ENCODE peak calls at places on chromosome 16, in seven cellular contexts. H is stomach, B is K562, V is vagina, N is transverse colon, A is GM23338, W is prostate gland. J is an unnamed sample.

GRCh38 chr16:78705694-78706093 is 606.2 kb downstream of the WWOX start:
- DNase-seq in H (no peak), B (peak), V (no peak), N (no peak), A (peak), W (no peak), J (no peak)

GRCh38 chr16:57042157-57043111 is 49.9 kb upstream of the CPNE2 start:
- DNase-seq in H (no peak), B (no peak), V (no peak), N (peak), A (no peak), W (no peak), J (no peak)

GRCh38 chr16:73020409-73020884 is 27.5 kb downstream of the ZFHX3 start:
- DNase-seq in H (peak), B (peak), V (no peak), N (peak), A (no peak), W (peak), J (no peak)

GRCh38 chr16:27959914-27960313 is 103.6 kb downstream of the GSG1L start:
- DNase-seq in H (no peak), B (peak), V (no peak), N (no peak), A (no peak), W (no peak), J (no peak)

GRCh38 chr16:24309222-24309905 is 53.2 kb downstream of the CACNG3 start:
- DNase-seq in H (peak), B (peak), V (no peak), N (no peak), A (no peak), W (no peak), J (no peak)

GRCh38 chr16:15435216-15435864 is 952 bp downstream of the BMERB1 start:
- DNase-seq in H (no peak), B (no peak), V (no peak), N (no peak), A (peak), W (no peak), J (no peak)

GRCh38 chr16:89478576-89479221 is 11.7 kb downstream of the ANKRD11 start:
- DNase-seq in H (no peak), B (no peak), V (no peak), N (no peak), A (no peak), W (no peak), J (no peak)

GRCh38 chr16:57721765-57722499 is 13.6 kb upstream of the KATNB1 start:
- DNase-seq in H (no peak), B (no peak), V (no peak), N (no peak), A (no peak), W (no peak), J (no peak)

GRCh38 chr16:3482659-3483241 is 12.5 kb downstream of the C16orf90 start:
- DNase-seq in H (no peak), B (no peak), V (no peak), N (no peak), A (no peak), W (no peak), J (no peak)

GRCh38 chr16:9151597-9151996 is 60.2 kb downstream of the HAPSTR1 start:
- DNase-seq in H (no peak), B (no peak), V (no peak), N (no peak), A (no peak), W (no peak), J (no peak)

GRCh38 chr16:81709369-81709900 is 69.7 kb upstream of the PLCG2 start:
- DNase-seq in H (no peak), B (no peak), V (no peak), N (no peak), A (no peak), W (no peak), J (no peak)

GRCh38 chr16:87233928-87234327 is 83.3 kb downstream of the C16orf95 start:
- DNase-seq in H (no peak), B (peak), V (no peak), N (no peak), A (peak), W (no peak), J (no peak)
- TF ChIP-seq CTCF in H (no peak), B (peak), V (no peak), N (no peak), A (peak), W (no peak), J (no peak)

GRCh38 chr16:86322840-86323239 is 187.5 kb upstream of the FOXF1 start:
- DNase-seq in H (no peak), B (no peak), V (no peak), N (no peak), A (no peak), W (no peak), J (no peak)

GRCh38 chr16:86325360-86325759 is 185.0 kb upstream of the FOXF1 start:
- DNase-seq in H (no peak), B (no peak), V (no peak), N (no peak), A (no peak), W (no peak), J (no peak)

GRCh38 chr16:86322283-86322682 is 188.0 kb upstream of the FOXF1 start:
- DNase-seq in H (no peak), B (no peak), V (no peak), N (no peak), A (no peak), W (no peak), J (no peak)

GRCh38 chr16:86324320-86324719 is 186.0 kb upstream of the FOXF1 start:
- DNase-seq in H (no peak), B (no peak), V (no peak), N (no peak), A (no peak), W (no peak), J (no peak)

DNA sequence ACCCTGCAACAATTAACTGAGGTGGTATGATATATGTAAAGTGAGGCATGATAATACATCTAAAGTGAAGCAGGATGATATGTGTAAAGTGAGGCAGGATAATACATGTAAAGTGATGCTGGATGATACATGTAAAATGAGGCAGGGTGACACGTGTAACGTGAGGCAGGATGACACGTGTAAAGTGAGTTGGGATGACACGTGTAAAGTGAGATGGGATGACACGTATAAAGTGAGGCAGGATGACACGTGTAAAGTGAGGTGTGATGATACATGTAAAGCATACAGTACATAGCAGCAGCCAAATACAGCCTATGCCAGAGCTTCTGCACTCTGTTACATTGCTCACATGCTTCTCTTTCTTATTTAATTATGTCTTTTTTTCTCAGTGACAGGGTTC is 184.4 kb upstream of the FOXF1 start:
- DNase-seq in H (no peak), B (no peak), V (no peak), N (no peak), A (no peak), W (no peak), J (no peak)
- TF ChIP-seq POLR2AphosphoS5 in H (no peak), B (no peak), V (no peak), N (no peak), A (no peak), W (no peak), J (no peak)

GRCh38 chr16:629289-630023 is 1.3 kb upstream of the WFIKKN1 start:
- DNase-seq in H (no peak), B (peak), V (no peak), N (no peak), A (no peak), W (no peak), J (no peak)

GRCh38 chr16:626174-626765 is 4.5 kb upstream of the WFIKKN1 start:
- DNase-seq in H (no peak), B (no peak), V (no peak), N (no peak), A (no peak), W (no peak), J (no peak)

GRCh38 chr16:626787-627457 is 3.9 kb upstream of the WFIKKN1 start:
- DNase-seq in H (no peak), B (peak), V (no peak), N (no peak), A (no peak), W (no peak), J (no peak)

GRCh38 chr16:628321-629061 is 2.3 kb upstream of the WFIKKN1 start:
- DNase-seq in H (no peak), B (no peak), V (no peak), N (no peak), A (no peak), W (no peak), J (no peak)

GRCh38 chr16:627458-628239 is 3.1 kb upstream of the WFIKKN1 start:
- DNase-seq in H (peak), B (peak), V (no peak), N (no peak), A (no peak), W (no peak), J (no peak)
- TF ChIP-seq CTCF in H (no peak), B (no peak), V (no peak), N (no peak), A (no peak), W (no peak), J (no peak)

DNA sequence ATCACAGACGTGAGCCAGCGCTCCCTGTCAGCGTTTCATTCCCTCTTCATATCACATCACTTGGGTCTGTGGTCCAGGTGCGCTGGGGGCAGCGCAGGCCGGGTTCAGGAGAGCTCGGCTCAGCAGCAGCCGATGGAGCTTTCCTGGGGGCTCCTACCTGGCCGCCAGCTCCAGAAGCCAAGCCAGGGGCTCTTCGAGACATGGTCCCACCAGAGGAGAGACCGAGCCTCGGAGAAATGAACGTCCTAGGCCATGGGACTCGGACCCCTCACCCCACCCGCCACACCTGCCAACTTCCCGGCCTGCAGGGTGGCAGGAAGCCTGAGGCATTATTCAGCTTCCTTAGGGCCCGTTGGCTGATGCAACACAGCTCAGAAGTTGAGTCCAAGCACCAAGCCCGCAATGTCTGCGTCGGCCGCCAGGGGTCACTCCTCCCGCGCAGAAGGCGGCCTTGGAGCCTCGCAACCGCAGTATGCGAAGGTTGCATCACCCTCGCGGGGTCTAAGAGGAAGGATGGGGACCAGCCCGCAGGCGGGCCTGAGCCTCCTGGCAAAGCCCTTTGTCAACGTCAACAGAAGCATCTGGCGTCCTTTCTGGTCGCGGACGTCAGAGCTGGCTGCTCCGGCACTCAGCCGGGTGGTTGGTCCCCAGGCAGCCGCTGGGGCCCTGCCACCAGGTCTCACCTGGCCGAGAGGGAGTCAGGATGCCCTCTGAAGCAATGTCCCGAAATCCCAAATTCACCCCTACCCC is 13.2 kb upstream of the KLHDC4 start:
- DNase-seq in H (peak), B (peak), V (no peak), N (peak), A (peak), W (peak), J (peak)
- TF ChIP-seq POLR2AphosphoS5 in H (peak), B (no peak), V (no peak), N (peak), A (peak), W (peak), J (peak)

DNA sequence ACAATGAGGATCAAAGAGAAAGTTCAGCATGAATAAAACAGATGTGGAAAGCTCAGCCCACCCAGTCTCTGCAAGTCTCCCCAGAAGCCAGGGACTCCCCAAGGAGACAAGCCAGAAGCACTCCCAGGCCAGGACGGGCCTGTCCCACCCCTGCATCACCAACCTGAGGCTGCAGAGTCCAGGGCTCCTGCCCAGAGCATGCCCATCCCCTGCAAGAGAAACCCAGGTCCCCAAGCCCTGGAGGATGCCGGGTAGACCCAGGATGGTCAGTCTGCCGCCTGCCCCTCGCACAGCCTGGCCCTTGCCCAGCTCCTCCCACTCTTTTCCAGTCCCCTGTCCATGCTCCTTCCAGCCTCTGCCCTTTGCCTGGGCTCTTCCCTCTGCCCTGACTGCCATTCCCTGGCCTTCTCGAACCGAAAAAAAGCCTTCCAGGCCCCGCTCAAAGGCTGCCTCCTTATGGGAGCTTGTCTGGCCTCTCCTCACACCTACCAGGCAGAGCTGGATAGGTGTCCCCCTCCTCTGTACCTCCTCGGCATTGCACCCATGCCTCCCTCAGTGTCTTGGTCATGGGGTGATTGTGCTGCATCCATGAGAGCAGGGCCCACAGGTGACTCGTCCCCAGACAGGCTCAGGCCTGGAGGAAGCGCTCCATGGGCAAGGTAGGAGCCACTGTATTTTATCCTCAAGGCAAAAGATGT is 44.8 kb downstream of the BEAN1 start:
- DNase-seq in H (no peak), B (no peak), V (no peak), N (no peak), A (peak), W (no peak), J (no peak)
- TF ChIP-seq CTCF in H (no peak), B (no peak), V (no peak), N (no peak), A (peak), W (no peak), J (no peak)

GRCh38 chr16:22333457-22333994 is 36.3 kb downstream of the POLR3E start:
- DNase-seq in H (no peak), B (no peak), V (no peak), N (no peak), A (no peak), W (no peak), J (no peak)

GRCh38 chr16:22336581-22336980 is 37.8 kb downstream of the CDR2 start:
- DNase-seq in H (no peak), B (no peak), V (no peak), N (no peak), A (no peak), W (no peak), J (no peak)

GRCh38 chr16:22337045-22337444 is 37.4 kb downstream of the CDR2 start:
- DNase-seq in H (no peak), B (no peak), V (no peak), N (no peak), A (no peak), W (no peak), J (no peak)

GRCh38 chr16:22337849-22338248 is 36.6 kb downstream of the CDR2 start:
- DNase-seq in H (no peak), B (no peak), V (no peak), N (no peak), A (no peak), W (no peak), J (no peak)

DNA sequence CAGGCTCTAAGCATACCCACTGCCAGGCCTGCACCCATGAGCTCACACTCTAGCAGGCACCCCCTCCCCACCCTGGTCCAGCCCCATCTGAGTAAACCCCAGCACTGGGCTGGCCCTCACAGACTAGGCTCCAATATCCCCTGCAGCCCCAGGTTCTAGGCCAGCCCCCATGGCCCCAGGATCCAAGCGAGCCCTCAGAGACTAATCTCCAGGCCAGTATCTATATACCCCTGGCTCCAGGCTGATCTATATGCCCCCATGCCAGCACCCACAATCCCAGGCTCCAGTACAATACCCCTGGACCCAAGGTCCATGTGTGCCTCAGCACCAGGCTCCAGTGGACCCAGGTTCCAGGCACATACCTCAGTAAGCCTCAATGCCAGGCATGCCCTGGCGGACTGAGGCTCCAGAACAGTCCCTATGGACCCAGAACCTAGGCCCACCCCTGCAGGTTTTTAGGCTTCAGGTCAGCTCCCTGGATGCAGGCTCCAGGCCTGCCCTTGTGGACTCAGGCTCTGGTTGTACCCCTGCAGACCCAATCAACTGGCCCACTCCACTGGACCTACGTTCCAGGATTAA is 38.5 kb downstream of the POLR3E start:
- DNase-seq in H (no peak), B (no peak), V (no peak), N (no peak), A (no peak), W (no peak), J (no peak)
- TF ChIP-seq POLR2AphosphoS5 in H (no peak), B (peak), V (no peak), N (no peak), A (no peak), W (no peak), J (no peak)

J was measured in esophagus muscularis mucosa.